ENCODE peak calls at places on chromosomes 13 and 19, in six cellular contexts. U is ovary; A is fibroblast of the aortic adventitia; B is cardiac muscle cell; P is CD8-positive, alpha-beta memory T cell; T is fibroblast of villous mesenchyme. M is an unnamed sample.

GRCh38 chr19:6362351-6362801 is 1.0 kb downstream of the CLPP start:
- DNase-seq in U (no peak), A (no peak), B (no peak), P (peak), T (no peak), M (peak)

GRCh38 chr13:72570019-72570418 is 157.4 kb downstream of the MZT1 start:
- DNase-seq in U (no peak), A (no peak), B (no peak), P (no peak), T (no peak), M (no peak)

GRCh38 chr13:66071608-66072007 is 1158.5 kb downstream of the PCDH9 start:
- DNase-seq in U (no peak), A (no peak), B (no peak), P (no peak), T (no peak), M (no peak)

GRCh38 chr13:85833938-85834337 is 34.7 kb upstream of the SLITRK6 start:
- DNase-seq in U (no peak), A (no peak), B (no peak), P (no peak), T (no peak), M (no peak)

GRCh38 chr13:99459101-99459500 is 42.2 kb upstream of the TM9SF2 start:
- DNase-seq in U (no peak), A (no peak), B (no peak), P (no peak), T (no peak), M (no peak)

GRCh38 chr19:4732680-4733114 is 9.1 kb upstream of the DPP9 start:
- DNase-seq in U (no peak), A (peak), B (peak), P (peak), T (peak), M (peak)

GRCh38 chr13:98484289-98485219 is 92.4 kb downstream of the STK24 start:
- DNase-seq in U (peak), A (peak), B (peak), P (peak), T (peak), M (peak)

GRCh38 chr19:20503536-20503935 is 62.0 kb downstream of the ZNF737 start:
- DNase-seq in U (no peak), A (peak), B (no peak), P (no peak), T (peak), M (no peak)

GRCh38 chr19:29798783-29799182 is 13.0 kb upstream of the CCNE1 start:
- DNase-seq in U (no peak), A (peak), B (no peak), P (no peak), T (no peak), M (no peak)

GRCh38 chr19:5498817-5499535 is 43.8 kb downstream of the ZNRF4 start:
- DNase-seq in U (no peak), A (no peak), B (peak), P (no peak), T (no peak), M (no peak)

GRCh38 chr19:17484520-17485180 is 14.3 kb downstream of the SLC27A1 start:
- DNase-seq in U (no peak), A (no peak), B (no peak), P (no peak), T (no peak), M (no peak)

GRCh38 chr19:4713384-4713951 is 10.2 kb downstream of the DPP9 start:
- DNase-seq in U (no peak), A (peak), B (no peak), P (no peak), T (peak), M (no peak)

GRCh38 chr19:10238172-10238783 is 7.1 kb upstream of the S1PR2 start:
- DNase-seq in U (no peak), A (peak), B (no peak), P (no peak), T (peak), M (no peak)

GRCh38 chr19:11421607-11422098 is 2.5 kb upstream of the RGL3 start:
- DNase-seq in U (peak), A (no peak), B (peak), P (peak), T (no peak), M (peak)

GRCh38 chr19:10269333-10270179 is 1.4 kb upstream of the ICAM1 start:
- DNase-seq in U (peak), A (peak), B (peak), P (peak), T (peak), M (peak)

GRCh38 chr13:51271008-51271407 is 48.8 kb downstream of the FAM124A start:
- DNase-seq in U (no peak), A (no peak), B (no peak), P (no peak), T (no peak), M (no peak)

GRCh38 chr13:60654405-60654804 is 257.4 kb downstream of the TDRD3 start:
- DNase-seq in U (no peak), A (peak), B (peak), P (no peak), T (peak), M (no peak)

GRCh38 chr13:43128504-43128929 is 105.1 kb downstream of the DNAJC15 start:
- DNase-seq in U (no peak), A (peak), B (no peak), P (no peak), T (peak), M (no peak)

GRCh38 chr13:43129511-43130130 is 106.2 kb downstream of the DNAJC15 start:
- DNase-seq in U (no peak), A (peak), B (no peak), P (no peak), T (peak), M (no peak)

GRCh38 chr13:43127827-43128226 is 104.4 kb downstream of the DNAJC15 start:
- DNase-seq in U (no peak), A (no peak), B (no peak), P (no peak), T (no peak), M (no peak)

GRCh38 chr13:43127103-43127817 is 103.9 kb downstream of the DNAJC15 start:
- DNase-seq in U (no peak), A (no peak), B (no peak), P (no peak), T (no peak), M (no peak)

DNA sequence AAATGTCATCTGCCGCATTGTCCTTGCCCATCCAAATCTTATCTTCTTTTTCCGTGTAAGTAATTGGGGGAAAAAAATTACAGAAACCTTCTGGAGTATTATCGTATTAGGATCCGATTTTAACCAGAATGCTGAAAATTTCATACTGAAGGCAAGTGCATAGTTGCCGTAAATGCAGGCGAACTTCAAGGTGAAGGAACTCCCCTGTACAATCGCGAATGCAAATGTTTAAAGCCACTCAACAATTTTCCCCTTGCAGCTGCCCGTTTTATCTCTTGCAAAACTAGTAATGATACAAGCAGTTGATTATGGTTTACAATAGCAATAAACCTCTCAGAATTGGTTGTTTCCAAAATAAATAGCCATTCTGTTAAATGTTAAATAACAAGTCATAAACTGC is 105.6 kb downstream of the DNAJC15 start:
- DNase-seq in U (no peak), A (no peak), B (no peak), P (no peak), T (peak), M (no peak)
- H3K4me3 ChIP-seq in U (peak), A (no peak), B (no peak), P (no peak), T (no peak), M (no peak)

DNA sequence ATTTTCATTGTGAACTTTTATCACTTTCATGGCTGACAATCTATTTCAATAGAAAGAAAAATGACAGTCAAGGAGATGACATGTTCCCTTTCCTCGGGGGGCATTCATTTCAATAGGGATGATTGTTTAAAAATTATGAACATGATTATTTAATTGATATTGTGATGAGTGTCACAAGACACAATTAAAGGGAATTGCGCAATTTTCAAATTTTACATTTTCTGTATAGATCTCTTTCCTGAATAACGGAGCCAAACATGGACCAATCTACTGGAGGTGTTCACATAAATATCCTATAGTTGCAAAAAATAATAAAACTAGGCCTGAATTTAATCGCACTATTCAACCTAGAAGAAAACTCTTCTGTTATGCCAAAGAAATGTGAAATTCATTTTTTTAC is 1274.6 kb downstream of the SLITRK5 start:
- DNase-seq in U (no peak), A (no peak), B (no peak), P (no peak), T (no peak), M (no peak)
- H3K4me3 ChIP-seq in U (no peak), A (no peak), B (no peak), P (no peak), T (no peak), M (no peak)

GRCh38 chr19:40990972-40991381 is at the start of gene CYP2B6:
- DNase-seq in U (no peak), A (no peak), B (no peak), P (no peak), T (no peak), M (no peak)
- H3K4me3 ChIP-seq in U (no peak), A (no peak), B (no peak), P (no peak), T (no peak), M (no peak)

DNA sequence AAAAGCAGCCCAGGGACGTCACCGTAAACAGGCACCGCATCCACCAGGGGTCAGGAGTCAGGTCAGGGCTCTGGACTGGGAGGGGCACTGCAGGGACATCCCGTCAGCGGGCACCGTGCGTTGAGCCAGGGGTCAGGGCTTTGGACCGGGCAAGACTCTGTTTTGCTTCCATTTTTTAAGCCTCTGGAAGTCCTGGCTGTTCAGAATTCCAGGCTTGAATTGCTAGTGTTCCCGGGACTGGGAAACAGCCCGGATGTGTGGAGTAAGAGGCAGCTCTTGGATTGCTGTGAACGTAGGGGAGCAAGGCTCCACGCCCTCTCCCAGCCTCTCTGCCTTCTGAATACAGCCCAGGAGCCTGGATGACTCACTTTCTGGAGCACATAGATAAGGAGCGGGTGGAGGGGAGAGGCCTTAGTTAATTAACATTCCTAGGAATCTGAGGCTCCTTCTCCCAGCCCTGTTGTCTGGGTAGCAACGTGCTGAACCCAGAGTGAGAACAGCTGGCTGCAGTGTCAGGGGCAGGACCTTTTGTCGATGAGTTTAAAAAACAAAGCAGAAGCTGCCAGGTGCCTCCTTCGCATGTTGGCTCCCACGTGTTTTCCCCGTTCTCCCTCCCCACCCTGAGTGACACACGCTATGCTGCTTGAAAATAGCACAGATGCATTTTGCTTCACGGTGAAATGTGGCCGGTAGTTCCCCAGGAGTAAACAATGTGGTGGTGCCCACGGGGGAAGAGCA is 21.9 kb downstream of the ATP11A start:
- DNase-seq in U (peak), A (peak), B (peak), P (no peak), T (peak), M (no peak)
- H3K4me3 ChIP-seq in U (no peak), A (peak), B (no peak), P (no peak), T (peak), M (no peak)

GRCh38 chr19:58399903-58400637 is 4.6 kb downstream of the RNF225 start:
- DNase-seq in U (no peak), A (no peak), B (no peak), P (no peak), T (no peak), M (no peak)
- H3K4me3 ChIP-seq in U (peak), A (peak), B (peak), P (no peak), T (peak), M (no peak)

M was measured in effector memory CD4-positive, alpha-beta T cell.